ENCODE peak calls at places on chromosomes 12 and 14, in five cellular contexts. C is BJ, S is foreskin fibroblast, J is choroid plexus epithelial cell, D is WTC11. K is an unnamed sample.

GRCh38 chr12:119593578-119594398 is at the start of gene TMEM233:
- DNase-seq in C (no peak), S (no peak), J (no peak), D (peak; percentile 53), K (no peak)

GRCh38 chr12:32756476-32757158 is 920 bp upstream of the YARS2 start:
- DNase-seq in C (no peak), S (peak; percentile 58), J (no peak), D (no peak), K (no peak)

GRCh38 chr12:54405106-54405505 is 14.0 kb downstream of the ITGA5 start:
- DNase-seq in C (no peak), S (no peak), J (no peak), D (no peak), K (no peak)

GRCh38 chr12:47767197-47767724 is 5.8 kb upstream of the SLC48A1 start:
- DNase-seq in C (no peak), S (peak; percentile 65), J (peak; percentile 70), D (peak; percentile 76), K (no peak)

GRCh38 chr14:38073641-38074040 is 134.1 kb upstream of the SSTR1 start:
- DNase-seq in C (peak; percentile 31), S (peak; percentile 44), J (no peak), D (no peak), K (peak; percentile 46)

GRCh38 chr12:20492251-20492728 is 124.0 kb downstream of the PDE3A start:
- DNase-seq in C (no peak), S (peak; percentile 61), J (peak; percentile 73), D (no peak), K (no peak)

GRCh38 chr12:26636710-26637328 is 196.2 kb downstream of the ITPR2 start:
- DNase-seq in C (no peak), S (peak; percentile 76), J (peak; percentile 88), D (no peak), K (no peak)

GRCh38 chr14:99136401-99136800 is 135.6 kb downstream of the BCL11B start:
- DNase-seq in C (no peak), S (no peak), J (no peak), D (no peak), K (no peak)

GRCh38 chr14:20866963-20867362 is 24.2 kb upstream of the RNASE3 start:
- DNase-seq in C (no peak), S (peak; percentile 3), J (peak; percentile 28), D (peak; percentile 30), K (no peak)

GRCh38 chr14:68932219-68932618 is 46.9 kb downstream of the ACTN1 start:
- DNase-seq in C (no peak), S (no peak), J (no peak), D (no peak), K (no peak)

GRCh38 chr12:124599074-124599999 is 31.9 kb upstream of the NCOR2 start:
- DNase-seq in C (no peak), S (peak; percentile 81), J (peak; percentile 85), D (no peak), K (peak; percentile 66)